ENCODE peak calls at places on chromosomes 1 and 21, in five cellular contexts. R, P, V, N and F are unnamed samples. For H3K27me3 and H3K9me3, the result is how much of the 10 kb centered on the place peaks cover.

GRCh38 chr21:38293113-38293512 is 36.3 kb downstream of the KCNJ15 start:
- DNase-seq in R (no peak), N (no peak), V (no peak), P (no peak), F (no peak)

GRCh38 chr1:40162791-40163441 is 1.7 kb downstream of the RLF start:
- DNase-seq in R (peak), P (no peak), V (no peak), N (no peak), F (no peak)

GRCh38 chr1:22723151-22723550 is 12.5 kb downstream of the EPHB2 start:
- DNase-seq in N (no peak), R (no peak), V (no peak), P (no peak), F (no peak)

GRCh38 chr1:178020968-178021640 is 51.2 kb upstream of the SEC16B start:
- DNase-seq in R (no peak), P (no peak), V (no peak), N (no peak), F (no peak)

GRCh38 chr1:32393832-32394140 is 455 bp downstream of the BSDC1 start:
- DNase-seq in R (no peak), N (no peak), P (no peak), V (no peak), F (peak)

GRCh38 chr1:208044568-208045241 is 133.8 kb upstream of the CD34 start:
- DNase-seq in P (peak), V (no peak), R (no peak), N (no peak), F (no peak)

GRCh38 chr1:167492509-167492910 is 25.8 kb downstream of the CD247 start:
- DNase-seq in R (no peak), V (no peak), P (no peak), N (peak), F (no peak)

GRCh38 chr21:34771512-34772028 is 102.8 kb downstream of the CLIC6 start:
- DNase-seq in V (no peak), R (peak), N (no peak), P (no peak), F (no peak)

GRCh38 chr1:211695135-211695816 is 19.9 kb upstream of the NEK2 start:
- DNase-seq in V (no peak), R (no peak), P (no peak), N (no peak), F (peak)

GRCh38 chr1:2046953-2047748 is 3.1 kb upstream of the PRKCZ start:
- DNase-seq in V (no peak), P (no peak), R (no peak), N (no peak), F (no peak)
- H3K27me3 ChIP-seq in V (under half), P (under half), R (under half), N (under half), F (under half)

DNA sequence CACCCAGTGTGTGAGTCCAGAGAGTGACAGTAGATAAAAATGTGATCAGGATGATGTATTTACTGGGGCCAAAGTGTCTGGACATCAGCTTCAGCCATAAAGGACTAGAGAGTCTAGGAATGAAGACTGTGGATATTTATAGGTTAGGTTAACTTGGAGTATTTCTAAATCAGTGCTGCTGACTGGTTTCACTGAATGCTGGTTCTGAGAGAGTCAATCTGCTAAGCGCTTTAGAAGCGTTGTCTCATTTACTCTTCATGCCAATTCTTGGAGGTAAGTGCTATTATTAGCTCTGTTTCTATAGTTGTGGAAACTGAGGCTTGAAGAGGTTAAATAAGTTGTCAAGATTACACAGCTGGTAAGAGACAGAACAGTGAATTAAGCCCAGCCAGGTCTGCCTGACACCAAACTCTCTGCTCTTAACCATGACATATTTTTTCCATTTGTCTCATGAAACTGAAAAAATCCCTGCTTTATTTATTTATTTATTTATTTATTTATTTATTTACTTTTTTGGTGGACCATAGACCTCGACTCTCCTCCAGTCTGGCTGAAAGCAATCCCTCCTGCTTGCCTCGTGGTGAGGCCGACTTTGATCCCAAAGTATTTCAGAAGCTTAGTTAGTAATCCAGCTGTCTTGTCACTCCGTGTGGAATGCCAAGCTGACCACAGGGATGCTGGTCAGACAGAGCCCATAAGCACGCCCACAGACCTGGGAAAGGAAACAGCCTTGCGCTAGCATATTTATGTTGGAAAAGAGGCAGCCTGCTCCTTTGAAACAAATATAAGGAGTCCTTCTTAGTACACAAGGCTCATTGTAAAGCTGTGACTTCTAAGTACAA is 16.8 kb downstream of the NTMT2 start:
- DNase-seq in R (peak), V (no peak), N (no peak), P (no peak), F (no peak)
- H3K4me3 ChIP-seq in R (no peak), V (no peak), N (no peak), P (no peak), F (no peak)

GRCh38 chr1:82220754-82221153 is 420.0 kb downstream of the ADGRL2 start:
- DNase-seq in R (no peak), N (no peak), V (no peak), P (no peak), F (no peak)
- H3K9me3 ChIP-seq in R (under half), N (under half), V (under half), P (under half), F (under half)

GRCh38 chr1:29392486-29393450 is 156.4 kb downstream of the PTPRU start:
- DNase-seq in P (no peak), V (no peak), N (no peak), R (no peak), F (no peak)

GRCh38 chr1:29393451-29393826 is 157.1 kb downstream of the PTPRU start:
- DNase-seq in P (no peak), N (no peak), R (no peak), V (no peak), F (no peak)

GRCh38 chr1:29390491-29391361 is 154.4 kb downstream of the PTPRU start:
- DNase-seq in N (no peak), V (no peak), R (no peak), P (no peak), F (no peak)

GRCh38 chr1:29391362-29391880 is 155.1 kb downstream of the PTPRU start:
- DNase-seq in P (no peak), N (no peak), V (no peak), R (no peak), F (no peak)

GRCh38 chr1:29392036-29392435 is 155.7 kb downstream of the PTPRU start:
- DNase-seq in N (no peak), P (no peak), V (no peak), R (no peak), F (no peak)
- H3K27me3 ChIP-seq in N (under half), P (under half), V (under half), R (under half), F (under half)

GRCh38 chr21:45457161-45457831 is 52.3 kb downstream of the COL18A1 start:
- DNase-seq in R (no peak), P (no peak), N (peak), V (no peak), F (no peak)
- H3K4me3 ChIP-seq in R (no peak), P (no peak), N (no peak), V (no peak), F (no peak)